ENCODE peak calls at places on chromosomes 7 and 10, in seven cellular contexts. G, C, M, W, D, B and H are unnamed samples.

GRCh38 chr10:125086716-125087115 is 73.6 kb downstream of the CTBP2 start:
- DNase-seq in D (no peak), B (no peak), W (no peak), G (no peak), C (no peak), M (no peak), H (no peak)

GRCh38 chr10:96584035-96584434 is 2.8 kb downstream of the TM9SF3 start:
- DNase-seq in G (no peak), B (no peak), C (no peak), M (no peak), D (no peak), W (no peak), H (no peak)

GRCh38 chr7:151727579-151728285 is 149.2 kb downstream of the PRKAG2 start:
- DNase-seq in B (no peak), D (peak; percentile 54), W (peak; percentile 95), G (peak; percentile 89), C (peak; percentile 79), M (no peak), H (no peak)

GRCh38 chr10:87038286-87038717 is 18.2 kb downstream of the FAM25A start:
- DNase-seq in B (no peak), G (no peak), W (no peak), M (no peak), D (no peak), C (no peak), H (no peak)

GRCh38 chr10:93478873-93479272 is 3.3 kb downstream of the MYOF start:
- DNase-seq in B (no peak), M (no peak), D (no peak), W (no peak), G (no peak), C (no peak), H (no peak)

GRCh38 chr10:89454561-89455347 is 40.4 kb downstream of the IFIT5 start:
- DNase-seq in B (no peak), W (no peak), C (no peak), G (no peak), M (no peak), D (no peak), H (no peak)

GRCh38 chr7:154907651-154908620 is 95.0 kb downstream of the PAXIP1 start:
- DNase-seq in G (no peak), C (no peak), D (no peak), W (peak; percentile 53), B (no peak), M (no peak), H (no peak)

GRCh38 chr7:135160858-135161653 is 9.5 kb downstream of the CYREN start:
- DNase-seq in W (no peak), B (no peak), D (no peak), M (no peak), C (no peak), G (no peak), H (no peak)

GRCh38 chr10:29063806-29064644 is 224.8 kb upstream of the LYZL1 start:
- DNase-seq in D (no peak), C (no peak), W (no peak), M (no peak), G (peak; percentile 54), B (no peak), H (no peak)

GRCh38 chr10:103757531-103758293 is 97.7 kb downstream of the SH3PXD2A start:
- DNase-seq in M (no peak), W (peak; percentile 84), B (no peak), G (peak; percentile 43), C (peak; percentile 68), D (no peak), H (peak; percentile 9)

GRCh38 chr10:65342226-65342625 is 1583.6 kb upstream of the LRRTM3 start:
- DNase-seq in W (no peak), B (no peak), D (no peak), C (no peak), M (no peak), G (no peak), H (no peak)

GRCh38 chr10:88156341-88156740 is 292.9 kb downstream of the PTEN start:
- DNase-seq in G (no peak), D (no peak), M (no peak), B (no peak), W (no peak), C (no peak), H (no peak)

GRCh38 chr10:81876253-81876731 is 1.3 kb downstream of the NRG3 start:
- DNase-seq in C (no peak), B (peak; percentile 13), D (no peak), G (peak; percentile 26), W (no peak), M (no peak), H (no peak)

GRCh38 chr10:91974960-91975359 is 51.4 kb downstream of the BTAF1 start:
- DNase-seq in W (no peak), B (no peak), D (no peak), M (no peak), G (no peak), C (no peak), H (no peak)

GRCh38 chr7:92880212-92881090 is 44.1 kb upstream of the CDK6 start:
- DNase-seq in C (no peak), D (peak; percentile 5), W (no peak), M (no peak), B (no peak), G (peak; percentile 19), H (peak; percentile 36)